ENCODE peak calls at places on chromosomes 2 and 18, in four cellular contexts. One of them, this sample, is unnamed.

GRCh38 chr2:231720292-231720691 is 12.0 kb downstream of the PTMA start:
- DNase-seq in naive thymus-derived CD8-positive, alpha-beta T cell: no peak
- DNase-seq in cerebellum: no peak
- DNase-seq in occipital lobe: no peak
- DNase-seq in this sample: no peak

GRCh38 chr2:189407944-189408209 is 33.4 kb upstream of the WDR75 start:
- DNase-seq in occipital lobe: no peak
- DNase-seq in cerebellum: no peak
- DNase-seq in naive thymus-derived CD8-positive, alpha-beta T cell: no peak
- DNase-seq in this sample: no peak

GRCh38 chr18:35517715-35518114 is 20.0 kb upstream of the INO80C start:
- DNase-seq in naive thymus-derived CD8-positive, alpha-beta T cell: no peak
- DNase-seq in occipital lobe: no peak
- DNase-seq in cerebellum: no peak
- DNase-seq in this sample: no peak

GRCh38 chr2:174952607-174953006 is 52.6 kb downstream of the CHN1 start:
- DNase-seq in naive thymus-derived CD8-positive, alpha-beta T cell: no peak
- DNase-seq in occipital lobe: no peak
- DNase-seq in cerebellum: no peak
- DNase-seq in this sample: no peak

GRCh38 chr18:30971338-30971956 is 71.1 kb downstream of the DSC3 start:
- DNase-seq in cerebellum: peak
- DNase-seq in naive thymus-derived CD8-positive, alpha-beta T cell: no peak
- DNase-seq in occipital lobe: no peak
- DNase-seq in this sample: no peak

GRCh38 chr2:218398437-218399390 is 954 bp upstream of the CTDSP1 start:
- DNase-seq in occipital lobe: peak
- DNase-seq in cerebellum: no peak
- DNase-seq in naive thymus-derived CD8-positive, alpha-beta T cell: peak
- DNase-seq in this sample: peak

GRCh38 chr2:98899041-98899702 is 36.9 kb downstream of the CRACDL start:
- DNase-seq in naive thymus-derived CD8-positive, alpha-beta T cell: no peak
- DNase-seq in occipital lobe: no peak
- DNase-seq in cerebellum: no peak
- DNase-seq in this sample: no peak

GRCh38 chr2:232183279-232183678 is 195.3 kb upstream of the ALPP start:
- DNase-seq in occipital lobe: no peak
- DNase-seq in cerebellum: no peak
- DNase-seq in naive thymus-derived CD8-positive, alpha-beta T cell: no peak
- DNase-seq in this sample: no peak

GRCh38 chr2:64793701-64794100 is 140.0 kb upstream of the SERTAD2 start:
- DNase-seq in cerebellum: no peak
- DNase-seq in occipital lobe: no peak
- DNase-seq in naive thymus-derived CD8-positive, alpha-beta T cell: no peak
- DNase-seq in this sample: no peak

GRCh38 chr2:175804130-175804529 is 197.9 kb downstream of the LNPK start:
- DNase-seq in occipital lobe: no peak
- DNase-seq in naive thymus-derived CD8-positive, alpha-beta T cell: no peak
- DNase-seq in cerebellum: no peak
- DNase-seq in this sample: no peak

This sample was measured in posterior cingulate gyrus.